ENCODE peak calls at places on chromosomes 6 and 20, in five cellular contexts. G is HEK293T, O is Calu3, D is prostate gland, C is AG09319. R is an unnamed sample.
A peak's percentile ranks its signal among the peaks of the same experiment; 100 is the strongest.

GRCh38 chr6:52808660-52809059 is 5.0 kb upstream of the GSTA1 start:
- DNase-seq in G (no peak), O (no peak), D (no peak), C (no peak), R (no peak)

GRCh38 chr6:133463789-133464188 is 222.6 kb downstream of the EYA4 start:
- DNase-seq in G (no peak), O (no peak), D (no peak), C (no peak), R (no peak)

GRCh38 chr20:44097521-44098255 is 89.3 kb downstream of the JPH2 start:
- DNase-seq in G (no peak), O (peak; percentile 42), D (no peak), C (no peak), R (peak; percentile 58)

GRCh38 chr6:30818426-30818841 is 65.9 kb upstream of the DDR1 start:
- DNase-seq in G (no peak), O (no peak), D (no peak), C (peak; percentile 63), R (peak; percentile 87)

GRCh38 chr6:5025911-5026819 is 22.3 kb upstream of the RPP40 start:
- DNase-seq in G (peak; percentile 63), O (peak; percentile 23), D (peak; percentile 48), C (no peak), R (peak; percentile 65)

GRCh38 chr20:2914160-2914559 is 40.9 kb downstream of the PTPRA start:
- DNase-seq in G (no peak), O (peak; percentile 2), D (no peak), C (no peak), R (peak; percentile 20)

GRCh38 chr6:35511183-35511941 is 1.3 kb downstream of the TULP1 start:
- DNase-seq in G (no peak), O (no peak), D (no peak), C (no peak), R (no peak)

GRCh38 chr6:36738108-36738507 is 40.5 kb downstream of the RAB44 start:
- DNase-seq in G (no peak), O (no peak), D (no peak), C (no peak), R (no peak)

GRCh38 chr6:105985816-105986632 is 100.1 kb upstream of the PRDM1 start:
- DNase-seq in G (no peak), O (no peak), D (no peak), C (no peak), R (peak; percentile 43)

GRCh38 chr6:54283877-54284860 is 24.1 kb upstream of the TINAG start:
- DNase-seq in G (no peak), O (no peak), D (no peak), C (no peak), R (peak; percentile 48)

GRCh38 chr6:46781478-46782378 is 11.5 kb upstream of the MEP1A start:
- DNase-seq in G (peak; percentile 40), O (peak; percentile 60), D (peak; percentile 75), C (peak; percentile 29), R (peak; percentile 70)

GRCh38 chr6:26401987-26402658 is at the start of gene BTN3A1:
- DNase-seq in G (peak; percentile 53), O (peak; percentile 60), D (peak; percentile 67), C (peak; percentile 22), R (peak; percentile 90)

GRCh38 chr6:131096786-131097185 is 33.7 kb upstream of the EPB41L2 start:
- DNase-seq in G (no peak), O (no peak), D (no peak), C (no peak), R (no peak)

GRCh38 chr20:58708246-58708931 is 15.8 kb downstream of the NPEPL1 start:
- DNase-seq in G (no peak), O (no peak), D (peak; percentile 2), C (no peak), R (no peak)

GRCh38 chr20:38924718-38925117 is 1.5 kb upstream of the FAM83D start:
- DNase-seq in G (no peak), O (no peak), D (no peak), C (no peak), R (no peak)

GRCh38 chr20:44095831-44096230 is 91.2 kb downstream of the JPH2 start:
- DNase-seq in G (no peak), O (no peak), D (no peak), C (no peak), R (no peak)

GRCh38 chr20:48932375-48932941 is 10.9 kb downstream of the ARFGEF2 start:
- DNase-seq in G (no peak), O (peak; percentile 54), D (no peak), C (no peak), R (peak; percentile 85)

GRCh38 chr6:34099878-34100277 is 46.0 kb downstream of the GRM4 start:
- DNase-seq in G (no peak), O (no peak), D (no peak), C (no peak), R (no peak)

GRCh38 chr20:42082611-42083010 is 464.4 kb upstream of the CHD6 start:
- DNase-seq in G (no peak), O (no peak), D (peak; percentile 17), C (no peak), R (peak; percentile 32)

GRCh38 chr20:44644384-44645131 is 6.9 kb downstream of the ADA start:
- DNase-seq in G (no peak), O (no peak), D (no peak), C (no peak), R (no peak)

GRCh38 chr6:42818878-42819277 is 37.0 kb downstream of the BICRAL start:
- DNase-seq in G (no peak), O (no peak), D (no peak), C (no peak), R (no peak)

GRCh38 chr20:13436530-13436929 is 202.2 kb downstream of the TASP1 start:
- DNase-seq in G (no peak), O (no peak), D (no peak), C (no peak), R (no peak)

GRCh38 chr6:12504325-12504966 is 212.1 kb upstream of the PHACTR1 start:
- DNase-seq in G (peak; percentile 62), O (peak; percentile 55), D (no peak), C (no peak), R (no peak)

GRCh38 chr20:48186915-48187314 is 401.6 kb upstream of the SULF2 start:
- DNase-seq in G (no peak), O (no peak), D (no peak), C (no peak), R (peak; percentile 43)

GRCh38 chr6:327538-328183 is 35.4 kb downstream of the DUSP22 start:
- DNase-seq in G (no peak), O (no peak), D (no peak), C (no peak), R (peak; percentile 40)

GRCh38 chr20:40284611-40285010 is 404.4 kb downstream of the MAFB start:
- DNase-seq in G (no peak), O (no peak), D (no peak), C (no peak), R (no peak)

GRCh38 chr20:17560344-17561074 is 9.4 kb upstream of the DSTN start:
- DNase-seq in G (no peak), O (no peak), D (no peak), C (no peak), R (no peak)

GRCh38 chr20:22452442-22453011 is 131.8 kb downstream of the FOXA2 start:
- DNase-seq in G (no peak), O (no peak), D (no peak), C (no peak), R (no peak)